ENCODE peak calls at places on chromosomes 1 and 21, in seven cellular contexts. H is HCT116; W is effector memory CD4-positive, alpha-beta T cell; Q is BJ; U is GM23338; O is right lobe of liver; E is GM23248. J is an unnamed sample. For H3K27me3, the result is how much of the 10 kb centered on the place peaks cover.

GRCh38 chr1:40692429-40692905 is 963 bp downstream of the NFYC start:
- DNase-seq in U (peak), W (no peak), O (no peak), H (no peak), Q (no peak), E (peak), J (peak)

GRCh38 chr1:32933742-32934322 is 30.8 kb downstream of the RNF19B start:
- DNase-seq in E (peak), U (peak), Q (no peak), W (no peak), H (no peak), O (no peak), J (peak)

GRCh38 chr21:18810136-18810535 is 406.6 kb upstream of the TMPRSS15 start:
- DNase-seq in Q (no peak), E (no peak), W (no peak), O (no peak), U (peak), H (no peak), J (no peak)

GRCh38 chr1:22141948-22142314 is 966 bp downstream of the WNT4 start:
- DNase-seq in E (peak), Q (no peak), H (no peak), O (no peak), U (peak), W (no peak), J (no peak)

GRCh38 chr1:119141020-119141424 is 569 bp upstream of the WARS2 start:
- DNase-seq in O (no peak), H (no peak), E (peak), Q (no peak), U (peak), W (no peak), J (peak)

GRCh38 chr1:29944253-29944652 is 707.9 kb downstream of the PTPRU start:
- DNase-seq in Q (no peak), U (no peak), E (no peak), H (no peak), O (no peak), W (no peak), J (no peak)

GRCh38 chr21:14457762-14458161 is 74.8 kb upstream of the HSPA13 start:
- DNase-seq in O (no peak), E (no peak), Q (no peak), W (no peak), U (no peak), H (no peak), J (no peak)

GRCh38 chr1:208030320-208031091 is 119.6 kb upstream of the CD34 start:
- DNase-seq in O (no peak), H (no peak), U (no peak), W (no peak), Q (no peak), E (peak), J (peak)

GRCh38 chr1:185603158-185603557 is 131.0 kb upstream of the HMCN1 start:
- DNase-seq in Q (no peak), W (no peak), O (no peak), E (no peak), U (no peak), H (no peak), J (no peak)

GRCh38 chr1:6490181-6491075 is 1.0 kb downstream of the PLEKHG5 start:
- DNase-seq in O (peak), H (peak), U (peak), E (peak), Q (no peak), W (no peak), J (peak)

GRCh38 chr1:178512566-178513277 is at the start of gene TEX35:
- DNase-seq in Q (no peak), E (no peak), U (no peak), O (peak), H (no peak), W (no peak), J (no peak)

GRCh38 chr1:56278052-56278451 is 301.3 kb downstream of the PLPP3 start:
- DNase-seq in H (no peak), W (no peak), O (no peak), E (no peak), Q (no peak), U (no peak), J (no peak)

GRCh38 chr1:192702212-192702993 is 66.5 kb downstream of the RGS13 start:
- DNase-seq in Q (peak), W (no peak), U (no peak), O (no peak), E (peak), H (peak), J (peak)

GRCh38 chr1:22204989-22205913 is 62.4 kb upstream of the WNT4 start:
- DNase-seq in U (no peak), E (peak), W (no peak), H (no peak), O (no peak), Q (no peak), J (peak)

GRCh38 chr1:72281144-72281543 is 1.2 kb downstream of the NEGR1 start:
- DNase-seq in E (peak), W (no peak), Q (no peak), O (no peak), H (no peak), U (no peak), J (no peak)

GRCh38 chr1:72282690-72283203 is 408 bp upstream of the NEGR1 start:
- DNase-seq in Q (peak), U (peak), W (peak), H (no peak), O (peak), E (peak), J (peak)

GRCh38 chr1:72282271-72282656 is at the start of gene NEGR1:
- DNase-seq in H (no peak), O (peak), Q (no peak), W (no peak), U (peak), E (peak), J (peak)

GRCh38 chr1:72280714-72281113 is 1.6 kb downstream of the NEGR1 start:
- DNase-seq in W (no peak), Q (no peak), O (no peak), E (peak), U (no peak), H (no peak), J (no peak)

GRCh38 chr1:72281637-72282270 is 585 bp downstream of the NEGR1 start:
- DNase-seq in U (peak), E (peak), O (no peak), W (no peak), H (no peak), Q (no peak), J (no peak)
- H3K27me3 ChIP-seq in U (under half), E (under half), O (under half), W (under half), H (under half), Q (under half), J (under half)

GRCh38 chr1:224631471-224632105 is 15.5 kb downstream of the CNIH3 start:
- DNase-seq in H (no peak), U (no peak), W (no peak), O (no peak), E (peak), Q (no peak), J (no peak)

GRCh38 chr1:224632921-224633321 is 16.8 kb downstream of the CNIH3 start:
- DNase-seq in U (peak), W (no peak), Q (no peak), E (peak), O (no peak), H (no peak), J (no peak)

GRCh38 chr1:224629965-224630364 is 13.8 kb downstream of the CNIH3 start:
- DNase-seq in W (no peak), U (no peak), Q (no peak), E (no peak), H (no peak), O (no peak), J (no peak)

GRCh38 chr1:224635356-224635755 is 19.2 kb downstream of the CNIH3 start:
- DNase-seq in E (peak), H (no peak), U (no peak), W (no peak), Q (peak), O (no peak), J (peak)

DNA sequence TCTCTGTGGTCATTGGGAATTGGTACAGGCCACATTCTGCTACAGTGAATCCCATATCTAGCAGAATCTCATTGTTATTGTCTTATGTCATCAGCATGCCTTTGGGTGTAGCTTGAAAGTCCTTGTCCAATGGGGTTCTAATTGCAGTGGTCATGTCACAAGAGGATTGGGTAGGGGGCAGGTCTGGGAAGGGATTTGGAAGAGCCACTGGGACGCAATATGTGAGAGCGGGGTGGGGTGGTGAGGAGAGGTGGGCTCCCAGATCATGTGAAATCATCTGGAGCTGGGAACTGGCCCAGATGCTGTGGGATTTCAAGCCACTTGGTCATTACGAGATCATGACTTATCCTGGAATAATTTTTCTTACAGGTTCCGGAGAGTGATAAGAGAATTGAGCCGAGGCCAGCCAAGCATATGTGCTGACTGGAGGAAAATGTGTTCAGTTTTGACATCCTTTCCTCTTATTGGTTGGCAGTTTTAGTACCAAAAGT is 16.3 kb downstream of the CNIH3 start:
- DNase-seq in H (no peak), U (no peak), E (peak), W (no peak), Q (no peak), O (no peak), J (peak)
- H3K27me3 ChIP-seq in H (under half), U (under half), E (under half), W (under half), Q (under half), O (under half), J (under half)

DNA sequence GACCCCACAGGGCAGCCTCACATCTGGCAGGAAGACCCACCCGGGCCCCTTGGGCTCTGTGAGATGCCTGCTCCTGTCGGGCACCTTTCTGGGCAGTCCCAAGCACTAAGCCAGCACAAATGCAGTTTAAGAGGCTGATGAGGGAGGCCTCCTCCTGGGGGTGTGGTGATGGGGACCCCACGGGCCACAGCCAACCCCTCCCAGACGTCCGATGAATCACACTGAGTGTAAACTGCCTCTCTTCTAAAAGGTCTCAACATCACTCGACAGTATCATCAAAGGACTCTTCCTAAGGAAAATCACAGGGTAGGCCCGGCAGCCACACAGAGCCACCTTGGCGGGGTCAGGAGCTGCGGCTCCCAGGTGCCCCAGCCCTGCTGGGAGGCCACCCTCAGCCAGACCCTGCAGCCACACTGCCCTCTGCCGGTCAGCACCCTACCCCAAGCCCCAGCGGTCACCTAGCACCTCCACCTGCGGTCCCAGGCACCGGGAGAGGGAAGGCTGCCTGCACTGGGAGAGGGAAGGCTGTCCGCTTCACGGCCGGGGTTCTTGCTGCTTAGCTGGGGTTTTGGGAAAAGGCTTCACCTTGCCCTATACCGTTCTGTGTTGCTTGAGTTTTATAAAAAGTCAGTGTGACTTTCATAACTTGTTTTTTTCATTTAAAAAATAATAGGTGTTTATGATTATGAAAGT is 3.8 kb upstream of the PRKCZ start:
- DNase-seq in O (peak), Q (no peak), E (peak), W (no peak), U (peak), H (peak), J (peak)
- H3K27me3 ChIP-seq in O (under half), Q (under half), E (under half), W (under half), U (under half), H (under half), J (under half)

GRCh38 chr1:201399352-201400126 is 415 bp upstream of the LAD1 start:
- DNase-seq in H (peak), E (peak), U (peak), W (no peak), O (peak), Q (no peak), J (no peak)

GRCh38 chr1:201404016-201404598 is 5.0 kb upstream of the LAD1 start:
- DNase-seq in H (no peak), W (no peak), E (no peak), O (no peak), Q (no peak), U (no peak), J (no peak)

GRCh38 chr1:201400257-201401230 is 1.4 kb upstream of the LAD1 start:
- DNase-seq in H (no peak), W (no peak), Q (no peak), U (no peak), E (peak), O (no peak), J (no peak)

GRCh38 chr1:201403359-201403758 is 4.2 kb upstream of the LAD1 start:
- DNase-seq in H (no peak), Q (no peak), U (no peak), W (no peak), O (no peak), E (no peak), J (no peak)

DNA sequence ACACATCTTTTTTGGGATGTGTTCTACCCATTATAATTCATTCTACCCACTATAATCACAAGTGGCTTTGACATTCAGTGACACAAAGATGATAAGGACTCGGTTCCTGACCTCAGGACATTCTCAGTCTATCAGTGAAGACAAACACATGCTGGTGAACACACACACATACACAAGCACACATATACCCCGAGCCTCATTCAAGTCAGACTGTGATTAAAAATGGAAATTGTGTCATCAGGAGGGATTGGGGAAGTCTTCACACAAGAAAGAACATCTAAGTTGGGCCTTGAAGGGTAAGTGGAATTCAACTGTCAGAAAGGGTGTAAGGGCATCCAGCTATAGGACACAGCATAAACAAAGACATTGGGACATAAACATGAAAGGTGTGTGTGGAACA is 2.6 kb upstream of the LAD1 start:
- DNase-seq in W (no peak), O (no peak), U (no peak), E (no peak), Q (no peak), H (no peak), J (no peak)
- H3K27me3 ChIP-seq in W (under half), O (under half), U (under half), E (half or more), Q (under half), H (under half), J (half or more)

J was measured in fibroblast of lung.